ENCODE peak calls at places on chromosomes 13 and 19, in seven cellular contexts. Y is anterior cingulate cortex; V is tibial nerve; R is T-cell; N is GM12865; Q is activated effector memory CD4-positive, alpha-beta T cell treated with Interleukin-2 at 50 U/mL for 16 hours; K is nucleus accumbens. I is an unnamed sample.

GRCh38 chr19:45767881-45768643 is 990 bp downstream of the SIX5 start:
- DNase-seq in K (no peak), V (no peak), N (peak), Y (no peak), R (no peak), Q (no peak), I (no peak)

GRCh38 chr19:39083599-39083982 is 577 bp upstream of the ACP7 start:
- DNase-seq in N (no peak), K (no peak), V (no peak), Q (peak), Y (no peak), R (no peak), I (no peak)

GRCh38 chr13:19927117-19927734 is 31.3 kb upstream of the ZMYM2 start:
- DNase-seq in R (no peak), Y (no peak), N (peak), Q (no peak), K (no peak), V (no peak), I (peak)

GRCh38 chr19:51158474-51159129 is 16.5 kb downstream of the SIGLEC7 start:
- DNase-seq in V (no peak), R (peak), K (no peak), N (peak), Y (no peak), Q (peak), I (peak)

GRCh38 chr19:30227661-30228112 is 144.5 kb upstream of the ZNF536 start:
- DNase-seq in V (no peak), Q (no peak), N (peak), Y (peak), K (no peak), R (no peak), I (peak)

GRCh38 chr13:84744203-84744602 is 861.9 kb upstream of the SLITRK1 start:
- DNase-seq in K (no peak), N (no peak), Y (no peak), R (no peak), V (no peak), Q (no peak), I (no peak)

GRCh38 chr13:32537580-32538233 is 888 bp downstream of the N4BP2L2 start:
- DNase-seq in K (no peak), R (peak), N (no peak), Y (no peak), Q (peak), V (no peak), I (no peak)

GRCh38 chr13:95676100-95676774 is 702 bp upstream of the DNAJC3 start:
- DNase-seq in N (peak), Q (peak), V (no peak), R (peak), Y (peak), K (no peak), I (peak)

GRCh38 chr19:48872884-48873475 is 759 bp downstream of the PPP1R15A start:
- DNase-seq in K (no peak), V (peak), Y (no peak), N (peak), R (peak), Q (peak), I (peak)

GRCh38 chr13:98664047-98664446 is 87.1 kb upstream of the STK24 start:
- DNase-seq in R (no peak), Q (no peak), Y (no peak), V (no peak), K (no peak), N (no peak), I (no peak)

GRCh38 chr19:18091217-18091608 is 4.5 kb upstream of the IL12RB1 start:
- DNase-seq in R (peak), N (peak), Y (no peak), Q (peak), K (no peak), V (no peak), I (peak)

GRCh38 chr13:47747901-47748300 is 253.2 kb downstream of the SUCLA2 start:
- DNase-seq in K (no peak), N (no peak), Y (no peak), V (no peak), Q (no peak), R (no peak), I (no peak)

GRCh38 chr13:79481685-79482052 is 714 bp downstream of the NDFIP2 start:
- DNase-seq in V (no peak), Q (no peak), N (peak), Y (no peak), R (peak), K (no peak), I (no peak)

GRCh38 chr13:99196466-99197256 is 4.0 kb upstream of the UBAC2 start:
- DNase-seq in R (no peak), Q (no peak), V (no peak), Y (no peak), N (peak), K (no peak), I (peak)

GRCh38 chr19:51242881-51243280 is 8.0 kb upstream of the SIGLECL1 start:
- DNase-seq in Q (no peak), N (no peak), V (no peak), Y (no peak), R (no peak), K (no peak), I (peak)

GRCh38 chr19:35738021-35738886 is 4.0 kb downstream of the IGFLR1 start:
- DNase-seq in Y (no peak), N (no peak), Q (no peak), R (no peak), K (no peak), V (no peak), I (no peak)

GRCh38 chr19:49387936-49388372 is at the start of gene KASH5:
- DNase-seq in R (peak), V (peak), Q (peak), Y (peak), N (peak), K (no peak), I (no peak)

GRCh38 chr13:61024046-61024445 is 391.6 kb downstream of the PCDH20 start:
- DNase-seq in Y (no peak), Q (no peak), R (no peak), V (no peak), K (no peak), N (no peak), I (no peak)

GRCh38 chr13:28318418-28318995 is 176.4 kb downstream of the FLT1 start:
- DNase-seq in Q (no peak), R (no peak), K (no peak), Y (no peak), N (no peak), V (no peak), I (no peak)

GRCh38 chr13:112726018-112726767 is 36.4 kb downstream of the ATP11A start:
- DNase-seq in R (no peak), Y (no peak), N (no peak), V (no peak), K (no peak), Q (no peak), I (no peak)

GRCh38 chr19:28667348-28667977 is 545.5 kb downstream of the UQCRFS1 start:
- DNase-seq in V (no peak), K (no peak), N (no peak), Y (no peak), Q (no peak), R (no peak), I (no peak)

GRCh38 chr19:33755314-33756020 is 41.2 kb upstream of the KCTD15 start:
- DNase-seq in R (no peak), V (no peak), Y (no peak), N (no peak), K (no peak), Q (no peak), I (no peak)

GRCh38 chr13:106318941-106319411 is 216.5 kb downstream of the EFNB2 start:
- DNase-seq in N (no peak), K (no peak), Y (no peak), R (no peak), Q (no peak), V (no peak), I (peak)

GRCh38 chr19:42276821-42277220 is 7.8 kb downstream of the CIC start:
- DNase-seq in N (peak), K (no peak), Y (no peak), R (no peak), V (no peak), Q (no peak), I (no peak)

GRCh38 chr13:61751039-61751438 is 335.4 kb upstream of the PCDH20 start:
- DNase-seq in N (no peak), K (no peak), Y (no peak), V (no peak), Q (no peak), R (no peak), I (no peak)

GRCh38 chr19:5547881-5548280 is 19.9 kb downstream of the TINCR start:
- DNase-seq in K (no peak), R (no peak), Q (no peak), V (no peak), Y (no peak), N (peak), I (peak)